ENCODE peak calls at places on chromosomes 6 and 20, in four cellular contexts. V, O, F and B are unnamed samples.

GRCh38 chr6:118581489-118581959 is 33.4 kb downstream of the PLN start:
- DNase-seq in V (peak; percentile 81), O (no peak), F (no peak), B (peak; percentile 28)

GRCh38 chr6:25007269-25007699 is 71.5 kb upstream of the RIPOR2 start:
- DNase-seq in V (peak; percentile 47), O (no peak), F (no peak), B (no peak)

GRCh38 chr6:54541521-54541920 is 233.3 kb downstream of the TINAG start:
- DNase-seq in V (peak; percentile 8), O (no peak), F (no peak), B (no peak)

GRCh38 chr6:169738204-169738971 is 13.0 kb downstream of the DYNLT2 start:
- DNase-seq in V (peak; percentile 53), O (no peak), F (no peak), B (no peak)

GRCh38 chr6:87671555-87672029 is 30.4 kb downstream of the AKIRIN2 start:
- DNase-seq in V (no peak), O (no peak), F (no peak), B (no peak)

GRCh38 chr20:1460275-1460674 is 6.4 kb downstream of the NSFL1C start:
- DNase-seq in V (no peak), O (no peak), F (no peak), B (no peak)

GRCh38 chr20:35395728-35396127 is 16.0 kb downstream of the UQCC1 start:
- DNase-seq in V (peak; percentile 85), O (no peak), F (no peak), B (peak; percentile 42)

GRCh38 chr6:111888928-111889696 is 15.9 kb upstream of the FYN start:
- DNase-seq in V (peak; percentile 52), O (no peak), F (no peak), B (no peak)

GRCh38 chr6:47103931-47104330 is 61.8 kb upstream of the ADGRF1 start:
- DNase-seq in V (peak; percentile 31), O (peak; percentile 51), F (no peak), B (no peak)

GRCh38 chr20:2230671-2231488 is 64.9 kb upstream of the TGM3 start:
- DNase-seq in V (peak; percentile 77), O (no peak), F (no peak), B (no peak)

GRCh38 chr6:130129781-130130246 is 92.9 kb downstream of the SAMD3 start:
- DNase-seq in V (no peak), O (no peak), F (no peak), B (no peak)

GRCh38 chr6:74645108-74645849 is 560.6 kb downstream of the COL12A1 start:
- DNase-seq in V (no peak), O (no peak), F (no peak), B (no peak)

GRCh38 chr6:113184291-113184690 is 672.9 kb upstream of the MARCKS start:
- DNase-seq in V (peak; percentile 95), O (no peak), F (no peak), B (peak; percentile 92)

GRCh38 chr6:6856538-6857523 is 250.9 kb upstream of the RREB1 start:
- DNase-seq in V (peak; percentile 63), O (peak; percentile 93), F (no peak), B (no peak)

GRCh38 chr20:21179796-21180195 is 53.9 kb downstream of the KIZ start:
- DNase-seq in V (peak; percentile 82), O (no peak), F (no peak), B (no peak)

GRCh38 chr20:45337367-45338120 is 10.7 kb downstream of the SDC4 start:
- DNase-seq in V (peak; percentile 97), O (peak; percentile 73), F (no peak), B (peak; percentile 83)

GRCh38 chr20:93641-94040 is 6.2 kb downstream of the DEFB125 start:
- DNase-seq in V (no peak), O (no peak), F (no peak), B (no peak)

GRCh38 chr20:12410783-12411182 is 493.1 kb downstream of the BTBD3 start:
- DNase-seq in V (no peak), O (no peak), F (no peak), B (no peak)

GRCh38 chr6:31769684-31770371 is 7.3 kb downstream of the VWA7 start:
- DNase-seq in V (peak; percentile 60), O (peak; percentile 90), F (peak; percentile 42), B (no peak)

GRCh38 chr6:129667621-129668020 is 42.4 kb downstream of the ARHGAP18 start:
- DNase-seq in V (peak; percentile 48), O (no peak), F (no peak), B (no peak)

DNA sequence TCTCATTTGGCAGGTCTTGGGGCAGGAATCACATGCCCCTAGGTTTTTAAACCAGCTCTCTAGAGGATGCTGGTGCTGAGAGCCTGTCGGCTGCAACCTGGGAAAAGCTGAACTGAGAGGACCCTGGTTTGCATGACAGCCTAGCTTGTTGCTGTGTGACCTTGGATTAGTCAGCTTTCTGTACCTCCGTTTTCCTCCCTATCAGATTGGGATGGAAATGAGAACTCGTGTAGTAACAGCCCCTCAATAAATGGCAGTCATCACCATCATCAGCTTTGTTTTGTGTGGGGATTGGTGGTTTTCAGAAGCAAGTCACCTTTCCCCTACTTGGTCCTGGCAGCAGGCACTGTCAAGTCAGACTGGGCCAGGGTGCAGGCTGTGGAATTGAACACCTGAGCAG is 75.2 kb upstream of the MYL9 start:
- DNase-seq in V (peak; percentile 42), O (no peak), F (no peak), B (no peak)
- H3K27me3 ChIP-seq in V (no peaks in the 10 kb centered on the region), O (no peaks in the 10 kb centered on the region), F (no peaks in the 10 kb centered on the region), B (no peaks in the 10 kb centered on the region)

GRCh38 chr6:29749668-29750067 is 26.4 kb downstream of the HLA-F start:
- DNase-seq in V (no peak), O (no peak), F (no peak), B (no peak)
- H3K27me3 ChIP-seq in V (no peaks in the 10 kb centered on the region), O (no peaks in the 10 kb centered on the region), F (no peaks in the 10 kb centered on the region), B (no peaks in the 10 kb centered on the region)

GRCh38 chr20:10219452-10219791 is 792 bp downstream of the SNAP25 start:
- DNase-seq in V (peak; percentile 71), O (peak; percentile 56), F (no peak), B (no peak)

GRCh38 chr20:10219993-10220750 is 1.5 kb downstream of the SNAP25 start:
- DNase-seq in V (no peak), O (no peak), F (no peak), B (no peak)

GRCh38 chr20:10217517-10218410 is 866 bp upstream of the SNAP25 start:
- DNase-seq in V (peak; percentile 76), O (no peak), F (no peak), B (peak; percentile 64)

GRCh38 chr20:10218536-10219451 is at the start of gene SNAP25:
- DNase-seq in V (peak; percentile 65), O (no peak), F (peak; percentile 54), B (no peak)

DNA sequence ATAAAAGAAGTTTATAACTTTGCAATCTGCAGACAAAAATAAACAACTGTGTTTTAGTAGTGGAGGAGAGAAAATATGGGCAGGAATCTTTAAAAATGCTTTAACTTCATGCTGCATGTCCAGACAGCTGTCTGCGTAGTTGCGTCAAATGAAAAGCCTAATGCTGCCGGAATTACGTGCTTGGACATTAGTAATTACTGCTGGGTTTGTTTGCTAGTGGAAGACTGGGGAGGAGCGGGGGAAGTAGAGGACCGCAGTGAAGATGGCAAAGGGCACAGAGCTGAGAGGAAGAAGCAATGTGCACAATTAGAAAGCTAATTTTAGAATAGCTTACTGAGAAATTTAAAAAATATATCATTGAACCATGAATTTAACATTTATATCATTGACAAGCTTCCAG is 2.4 kb downstream of the SNAP25 start:
- DNase-seq in V (no peak), O (no peak), F (no peak), B (no peak)
- H3K27me3 ChIP-seq in V (peaks cover 24% of the 10 kb centered on the region), O (no peaks in the 10 kb centered on the region), F (peaks cover 15% of the 10 kb centered on the region), B (no peaks in the 10 kb centered on the region)

GRCh38 chr6:124772733-124773319 is 189.4 kb upstream of the RNF217 start:
- DNase-seq in V (no peak), O (no peak), F (no peak), B (no peak)
- H3K27me3 ChIP-seq in V (no peaks in the 10 kb centered on the region), O (no peaks in the 10 kb centered on the region), F (peaks cover 86% of the 10 kb centered on the region), B (no peaks in the 10 kb centered on the region)

DNA sequence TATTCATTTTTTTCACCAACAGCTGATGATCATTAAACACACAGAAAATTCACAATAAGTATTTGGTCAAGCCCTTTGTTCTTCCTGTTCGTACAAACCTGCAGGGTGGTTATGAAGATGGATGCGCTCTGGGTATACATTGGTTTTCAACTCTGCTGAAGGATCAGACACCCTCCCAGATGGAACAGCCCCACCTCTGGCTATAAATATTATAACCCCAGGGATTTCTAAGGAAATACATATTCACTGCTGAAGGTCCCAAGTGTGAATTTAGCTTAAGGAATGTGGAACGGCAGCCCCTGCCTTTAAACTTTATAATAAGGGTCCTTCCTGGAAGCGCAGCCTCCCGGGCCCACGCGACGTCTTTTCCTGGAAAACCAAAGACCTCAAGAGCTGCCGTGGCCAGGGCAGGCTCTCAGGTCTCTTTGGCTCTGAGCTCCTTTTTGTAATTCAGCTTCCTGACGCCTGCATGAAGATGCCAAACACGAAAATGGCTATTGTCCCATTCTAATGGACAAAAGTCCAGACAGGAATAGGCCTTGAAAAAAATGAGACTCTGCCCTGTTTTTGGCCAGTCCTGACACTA is 172.4 kb upstream of the SSTR4 start:
- DNase-seq in V (no peak), O (no peak), F (no peak), B (no peak)
- H3K27me3 ChIP-seq in V (peaks cover 12% of the 10 kb centered on the region), O (no peaks in the 10 kb centered on the region), F (peaks cover 38% of the 10 kb centered on the region), B (no peaks in the 10 kb centered on the region)

GRCh38 chr6:1611572-1612385 is 2.1 kb downstream of the FOXC1 start:
- DNase-seq in V (peak; percentile 60), O (no peak), F (no peak), B (no peak)
- H3K27me3 ChIP-seq in V (peaks cover 24% of the 10 kb centered on the region), O (no peaks in the 10 kb centered on the region), F (no peaks in the 10 kb centered on the region), B (peaks cover 17% of the 10 kb centered on the region)

DNA sequence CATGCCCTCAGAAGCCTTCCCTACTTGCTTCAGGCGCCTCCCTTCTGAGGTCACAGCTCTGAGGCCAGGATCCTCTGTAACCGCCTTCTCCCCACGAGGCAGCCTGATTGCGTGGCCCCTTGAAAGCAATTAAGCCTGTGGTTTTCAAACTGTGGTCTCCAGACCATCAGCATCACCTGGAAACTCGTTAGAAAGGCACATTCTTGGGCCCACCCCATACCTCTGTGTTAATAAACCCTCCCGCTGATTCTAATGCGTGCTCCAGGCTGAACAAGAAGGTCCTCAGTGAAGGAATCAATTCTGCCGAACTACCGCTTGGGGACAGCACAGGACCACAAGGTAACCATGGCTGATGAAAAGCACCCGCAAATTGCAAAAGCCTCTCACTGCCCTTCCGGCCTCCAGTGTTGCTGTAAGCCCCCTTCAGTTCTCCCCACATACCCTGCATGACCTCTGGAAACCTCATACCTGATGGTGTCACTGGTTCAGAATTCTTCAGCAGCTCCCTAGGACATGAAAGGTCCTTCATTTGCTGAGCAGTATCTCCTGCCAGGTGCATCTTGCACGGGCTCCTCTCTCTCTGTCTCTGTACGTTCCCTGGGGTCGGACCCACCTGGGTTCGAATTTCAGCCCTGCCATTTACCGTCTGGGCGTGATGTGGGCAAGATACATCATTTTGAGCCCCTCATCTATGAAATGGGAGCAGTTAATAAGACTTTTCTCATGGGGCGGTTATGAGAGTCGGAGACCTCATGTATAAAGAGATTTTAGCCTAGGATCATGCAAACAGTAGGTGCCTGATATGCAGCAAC is 93.3 kb upstream of the RNF24 start:
- DNase-seq in V (peak; percentile 86), O (peak; percentile 65), F (peak; percentile 83), B (no peak)
- H3K27me3 ChIP-seq in V (no peaks in the 10 kb centered on the region), O (no peaks in the 10 kb centered on the region), F (no peaks in the 10 kb centered on the region), B (no peaks in the 10 kb centered on the region)

DNA sequence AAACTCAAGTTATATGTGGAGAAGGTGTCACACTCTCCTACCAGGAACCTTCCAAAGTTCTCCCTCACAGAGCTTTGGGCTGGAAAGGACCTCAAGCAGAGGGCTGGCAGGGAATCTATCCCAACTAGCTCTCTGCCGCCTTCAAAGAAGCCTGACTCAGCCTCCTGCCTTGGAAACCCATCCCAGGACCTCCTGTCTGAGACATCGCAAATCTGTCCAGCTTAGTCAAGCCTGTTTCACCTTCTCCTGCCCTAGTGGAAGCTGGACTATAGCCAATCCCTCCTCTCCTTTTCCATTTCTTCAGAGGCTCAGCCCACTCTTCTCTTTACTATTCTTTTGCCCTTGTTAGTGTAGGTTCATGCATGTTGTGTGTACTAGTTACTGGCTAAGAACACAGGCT is 48.2 kb upstream of the FOXP4 start:
- DNase-seq in V (peak; percentile 45), O (no peak), F (no peak), B (no peak)
- H3K27me3 ChIP-seq in V (peaks cover 25% of the 10 kb centered on the region), O (no peaks in the 10 kb centered on the region), F (no peaks in the 10 kb centered on the region), B (peaks cover 16% of the 10 kb centered on the region)